ENCODE peak calls at places on chromosomes 5 and 9, in seven cellular contexts. F is psoas muscle, G is GM23248, U is IMR-90, A is body of pancreas, S is neural progenitor cell, C is A673. T is an unnamed sample.

GRCh38 chr5:54090495-54091084 is 219.8 kb downstream of the ARL15 start:
- DNase-seq in F (no peak), G (peak; percentile 85), U (peak; percentile 85), A (no peak), S (no peak), C (peak; percentile 68), T (peak; percentile 95)

GRCh38 chr9:77632652-77633051 is 15.5 kb downstream of the GNA14 start:
- DNase-seq in F (no peak), G (no peak), U (no peak), A (no peak), S (no peak), C (no peak), T (no peak)

GRCh38 chr9:98906273-98907040 is 37.2 kb upstream of the COL15A1 start:
- DNase-seq in F (peak; percentile 78), G (no peak), U (peak; percentile 46), A (peak; percentile 36), S (no peak), C (peak; percentile 15), T (peak; percentile 38)

GRCh38 chr5:89133975-89134374 is 251.0 kb upstream of the MEF2C start:
- DNase-seq in F (no peak), G (no peak), U (no peak), A (no peak), S (no peak), C (no peak), T (no peak)

GRCh38 chr5:134420326-134420725 is 8.6 kb upstream of the CDKN2AIPNL start:
- DNase-seq in F (no peak), G (peak; percentile 49), U (peak; percentile 70), A (no peak), S (no peak), C (no peak), T (peak; percentile 70)

GRCh38 chr5:107385701-107386100 is 285.0 kb downstream of the EFNA5 start:
- DNase-seq in F (no peak), G (no peak), U (no peak), A (no peak), S (peak; percentile 29), C (peak; percentile 33), T (no peak)

GRCh38 chr5:93735378-93735777 is 6.0 kb downstream of the POU5F2 start:
- DNase-seq in F (no peak), G (peak; percentile 38), U (peak; percentile 59), A (no peak), S (no peak), C (no peak), T (peak; percentile 62)

GRCh38 chr9:69582544-69583297 is 89.5 kb downstream of the APBA1 start:
- DNase-seq in F (no peak), G (no peak), U (no peak), A (no peak), S (no peak), C (peak; percentile 21), T (no peak)

GRCh38 chr9:75071530-75072122 is 16.3 kb downstream of the NMRK1 start:
- DNase-seq in F (no peak), G (no peak), U (no peak), A (no peak), S (no peak), C (no peak), T (no peak)

GRCh38 chr9:37293664-37294524 is 128.6 kb upstream of the GRHPR start:
- DNase-seq in F (no peak), G (peak; percentile 58), U (peak; percentile 32), A (no peak), S (peak; percentile 11), C (peak; percentile 96), T (peak; percentile 58)
- H3K4me3 ChIP-seq in F (no peak overlapping the region), G (no peak overlapping the region), U (no peak overlapping the region), A (no peak overlapping the region), S (no peak overlapping the region), C (no peak overlapping the region), T (no peak overlapping the region)

GRCh38 chr5:27472875-27473274 is 434.5 kb upstream of the CDH9 start:
- DNase-seq in F (no peak), G (peak; percentile 21), U (no peak), A (no peak), S (peak; percentile 5), C (no peak), T (no peak)

GRCh38 chr5:27473300-27474053 is 435.1 kb upstream of the CDH9 start:
- DNase-seq in F (no peak), G (peak; percentile 29), U (no peak), A (no peak), S (peak; percentile 50), C (peak; percentile 4), T (no peak)

GRCh38 chr5:27474395-27474794 is 436.0 kb upstream of the CDH9 start:
- DNase-seq in F (no peak), G (peak; percentile 1), U (no peak), A (no peak), S (no peak), C (no peak), T (peak; percentile 10)

GRCh38 chr5:27475063-27475462 is 436.7 kb upstream of the CDH9 start:
- DNase-seq in F (no peak), G (no peak), U (no peak), A (no peak), S (no peak), C (no peak), T (no peak)

GRCh38 chr5:27474054-27474323 is 435.6 kb upstream of the CDH9 start:
- DNase-seq in F (no peak), G (peak; percentile 37), U (no peak), A (no peak), S (no peak), C (no peak), T (peak; percentile 3)
- H3K4me3 ChIP-seq in F (no peak overlapping the region), G (peak overlapping the region; percentile 65), U (peak overlapping the region; percentile 30), A (no peak overlapping the region), S (peak overlapping the region; percentile 65), C (no peak overlapping the region), T (no peak overlapping the region)

GRCh38 chr5:5026407-5026780 is 113.7 kb upstream of the ADAMTS16 start:
- DNase-seq in F (no peak), G (peak; percentile 19), U (no peak), A (no peak), S (no peak), C (no peak), T (no peak)

GRCh38 chr5:5021436-5021835 is 118.7 kb upstream of the ADAMTS16 start:
- DNase-seq in F (no peak), G (no peak), U (no peak), A (no peak), S (no peak), C (no peak), T (no peak)

GRCh38 chr5:5025774-5026406 is 114.2 kb upstream of the ADAMTS16 start:
- DNase-seq in F (no peak), G (no peak), U (no peak), A (no peak), S (no peak), C (peak; percentile 3), T (no peak)

DNA sequence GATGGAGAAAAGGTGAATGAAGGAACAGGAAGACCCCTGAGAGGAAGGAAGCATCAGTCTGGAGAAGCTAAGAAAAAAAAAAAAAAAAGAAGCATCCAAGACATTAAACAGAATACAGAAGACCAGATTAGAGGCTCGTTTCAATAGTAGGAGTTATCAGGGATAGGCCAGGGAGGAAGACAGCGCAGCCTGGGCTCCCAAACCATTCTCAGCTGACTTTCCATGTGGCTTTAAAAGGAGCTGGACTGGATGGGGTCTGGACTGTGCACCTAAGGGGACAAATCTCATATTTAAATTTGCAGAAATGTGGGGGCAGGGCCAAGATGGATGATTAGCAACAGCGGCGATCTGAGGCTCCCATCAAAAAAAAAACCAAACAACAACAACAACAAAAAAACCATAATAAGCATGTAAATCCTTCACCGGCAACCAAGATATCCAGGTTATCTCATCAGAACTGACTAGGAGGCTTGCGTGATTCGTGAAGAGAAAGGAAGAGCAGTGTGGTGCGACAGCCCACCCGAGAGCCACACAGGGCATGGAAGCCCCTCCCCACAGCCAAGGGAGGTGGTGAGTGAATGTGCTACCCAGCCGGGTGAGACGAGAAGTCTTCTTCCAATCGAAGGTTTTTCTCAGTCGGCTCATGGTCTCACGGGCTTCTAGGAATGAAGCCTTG is 114.9 kb upstream of the ADAMTS16 start:
- DNase-seq in F (no peak), G (no peak), U (no peak), A (no peak), S (no peak), C (no peak), T (no peak)
- H3K4me3 ChIP-seq in F (peak overlapping the region; percentile 12), G (no peak overlapping the region), U (no peak overlapping the region), A (no peak overlapping the region), S (no peak overlapping the region), C (no peak overlapping the region), T (no peak overlapping the region)

DNA sequence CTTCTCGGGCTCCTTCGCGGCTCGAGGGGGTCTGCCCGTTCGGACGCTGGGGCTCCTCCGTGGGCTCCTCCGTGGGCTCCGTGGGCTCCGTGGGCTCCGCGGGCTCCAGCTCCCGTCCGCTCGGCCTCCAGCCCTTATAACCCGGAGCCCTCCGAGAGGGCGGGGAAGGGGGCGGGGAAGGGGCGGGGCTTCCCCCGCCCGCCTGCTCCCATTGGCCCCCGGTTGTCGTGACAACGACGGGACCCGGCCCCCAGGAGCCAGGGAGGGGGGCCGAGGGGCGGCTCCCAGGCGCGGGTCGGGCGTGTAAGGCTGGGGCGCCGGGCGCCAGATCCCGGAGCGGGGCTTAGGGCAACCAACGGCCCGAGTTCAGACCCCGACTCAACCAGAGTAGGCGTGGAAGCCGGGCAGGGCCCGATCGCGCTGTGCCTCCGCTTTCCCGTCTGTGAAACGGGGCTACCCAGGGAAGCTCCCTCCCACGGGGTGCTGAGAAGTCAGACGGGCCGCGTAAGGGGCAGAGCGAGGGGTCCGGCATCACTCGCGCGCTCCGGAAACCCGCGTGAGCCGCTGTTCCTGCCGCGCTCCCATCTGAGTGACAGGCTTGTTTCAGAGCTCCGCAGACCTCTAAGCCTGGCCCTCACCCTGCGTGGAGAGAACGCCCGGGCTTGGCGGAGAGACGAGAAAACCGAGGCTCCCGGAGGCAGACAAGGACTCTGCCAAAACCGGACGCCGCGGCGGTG is at the start of gene GFPT2:
- DNase-seq in F (peak; percentile 87), G (peak; percentile 89), U (peak; percentile 64), A (peak; percentile 74), S (peak; percentile 97), C (peak; percentile 81), T (peak; percentile 84)
- H3K4me3 ChIP-seq in F (peak within 1 kb of the TSS; percentile 72), G (peak within 1 kb of the TSS; percentile 79), U (peak within 1 kb of the TSS; percentile 83), A (peak within 1 kb of the TSS; percentile 43), S (peak within 1 kb of the TSS; percentile 79), C (peak within 1 kb of the TSS; percentile 55), T (peak within 1 kb of the TSS; percentile 81)

GRCh38 chr9:136225366-136225747 is 20.3 kb downstream of the QSOX2 start:
- DNase-seq in F (no peak), G (no peak), U (no peak), A (no peak), S (no peak), C (no peak), T (no peak)
- H3K4me3 ChIP-seq in F (no peak overlapping the region), G (no peak overlapping the region), U (no peak overlapping the region), A (no peak overlapping the region), S (no peak overlapping the region), C (no peak overlapping the region), T (no peak overlapping the region)

GRCh38 chr5:100840769-100841168 is 62.3 kb downstream of the ST8SIA4 start:
- DNase-seq in F (no peak), G (no peak), U (no peak), A (no peak), S (no peak), C (peak; percentile 87), T (peak; percentile 2)
- H3K4me3 ChIP-seq in F (no peak overlapping the region), G (no peak overlapping the region), U (no peak overlapping the region), A (no peak overlapping the region), S (no peak overlapping the region), C (no peak overlapping the region), T (no peak overlapping the region)

GRCh38 chr5:151680944-151681427 is 5.7 kb downstream of the SPARC start:
- DNase-seq in F (peak; percentile 60), G (peak; percentile 73), U (peak; percentile 5), A (no peak), S (no peak), C (no peak), T (peak; percentile 26)
- H3K4me3 ChIP-seq in F (peak overlapping the region; percentile 33), G (peak overlapping the region; percentile 95), U (no peak overlapping the region), A (no peak overlapping the region), S (no peak overlapping the region), C (no peak overlapping the region), T (peak overlapping the region; percentile 6)

T was measured in choroid plexus epithelial cell.